ENCODE peak calls at places on chromosomes 4 and X, in eight cellular contexts. A, F, Q, E, Z, I, C and K are unnamed samples. For H3K4me1 and H3K9me3, the result is how much of the 10 kb centered on the place peaks cover.

GRCh38 chrX:125202486-125203378 is 116.9 kb upstream of the TEX13C start:
- DNase-seq in A (no peak), F (no peak), Q (no peak), E (no peak), Z (no peak), I (no peak), C (no peak), K (no peak)

GRCh38 chr4:99633772-99634171 is 23.9 kb downstream of the C4orf54 start:
- DNase-seq in A (no peak), F (no peak), Q (no peak), E (no peak), Z (no peak), I (no peak), C (no peak), K (no peak)

GRCh38 chr4:7156273-7157139 is 35.8 kb upstream of the SORCS2 start:
- DNase-seq in A (no peak), F (no peak), Q (peak), E (peak), Z (no peak), I (no peak), C (no peak), K (no peak)

GRCh38 chrX:126456136-126456535 is 96.5 kb downstream of the DCAF12L1 start:
- DNase-seq in A (no peak), F (no peak), Q (no peak), E (no peak), Z (no peak), I (no peak), C (no peak), K (no peak)

GRCh38 chr4:75432683-75433082 is 81.5 kb downstream of the RCHY1 start:
- DNase-seq in A (peak), F (no peak), Q (no peak), E (no peak), Z (no peak), I (no peak), C (no peak), K (peak)

GRCh38 chr4:12897954-12898353 is 586.2 kb downstream of the RAB28 start:
- DNase-seq in A (no peak), F (no peak), Q (no peak), E (no peak), Z (no peak), I (no peak), C (no peak), K (no peak)

GRCh38 chrX:134460861-134461218 is 875 bp downstream of the HPRT1 start:
- DNase-seq in A (peak), F (no peak), Q (no peak), E (no peak), Z (no peak), I (no peak), C (no peak), K (no peak)

GRCh38 chr4:48813984-48814383 is 16.9 kb upstream of the OCIAD1 start:
- DNase-seq in A (no peak), F (no peak), Q (no peak), E (no peak), Z (no peak), I (no peak), C (no peak), K (no peak)

GRCh38 chr4:185470503-185471195 is 884 bp downstream of the CCDC110 start:
- DNase-seq in A (peak), F (peak), Q (peak), E (peak), Z (peak), I (peak), C (peak), K (no peak)
- H3K4me3 ChIP-seq in A (peak), F (peak), Q (peak), E (peak), Z (peak), I (peak), C (peak), K (peak)

GRCh38 chr4:123421942-123422781 is 25.6 kb downstream of the SPRY1 start:
- DNase-seq in A (no peak), F (no peak), Q (no peak), E (no peak), Z (no peak), I (no peak), C (no peak), K (no peak)

GRCh38 chr4:123417813-123418212 is 21.2 kb downstream of the SPRY1 start:
- DNase-seq in A (no peak), F (no peak), Q (no peak), E (no peak), Z (no peak), I (no peak), C (no peak), K (no peak)

GRCh38 chr4:123421227-123421941 is 24.8 kb downstream of the SPRY1 start:
- DNase-seq in A (no peak), F (no peak), Q (no peak), E (no peak), Z (no peak), I (no peak), C (no peak), K (no peak)

GRCh38 chr4:123418486-123418931 is 21.9 kb downstream of the SPRY1 start:
- DNase-seq in A (peak), F (no peak), Q (no peak), E (no peak), Z (no peak), I (no peak), C (no peak), K (peak)

GRCh38 chr4:123419885-123420743 is 23.5 kb downstream of the SPRY1 start:
- DNase-seq in A (no peak), F (no peak), Q (no peak), E (no peak), Z (no peak), I (no peak), C (no peak), K (no peak)
- H3K4me1 ChIP-seq in A (under half), F (under half), Q (under half), E (under half), Z (under half), I (under half), C (under half), K (under half)

GRCh38 chr4:129903861-129904260 is 807.9 kb downstream of the C4orf33 start:
- DNase-seq in A (no peak), F (no peak), Q (peak), E (no peak), Z (no peak), I (no peak), C (no peak), K (no peak)

GRCh38 chr4:129905256-129905655 is 809.3 kb downstream of the C4orf33 start:
- DNase-seq in A (no peak), F (no peak), Q (no peak), E (no peak), Z (no peak), I (no peak), C (no peak), K (no peak)

GRCh38 chr4:129900430-129900953 is 804.5 kb downstream of the C4orf33 start:
- DNase-seq in A (no peak), F (no peak), Q (no peak), E (no peak), Z (no peak), I (no peak), C (no peak), K (no peak)

GRCh38 chr4:129901205-129901604 is 805.3 kb downstream of the C4orf33 start:
- DNase-seq in A (no peak), F (no peak), Q (no peak), E (no peak), Z (no peak), I (no peak), C (no peak), K (no peak)

DNA sequence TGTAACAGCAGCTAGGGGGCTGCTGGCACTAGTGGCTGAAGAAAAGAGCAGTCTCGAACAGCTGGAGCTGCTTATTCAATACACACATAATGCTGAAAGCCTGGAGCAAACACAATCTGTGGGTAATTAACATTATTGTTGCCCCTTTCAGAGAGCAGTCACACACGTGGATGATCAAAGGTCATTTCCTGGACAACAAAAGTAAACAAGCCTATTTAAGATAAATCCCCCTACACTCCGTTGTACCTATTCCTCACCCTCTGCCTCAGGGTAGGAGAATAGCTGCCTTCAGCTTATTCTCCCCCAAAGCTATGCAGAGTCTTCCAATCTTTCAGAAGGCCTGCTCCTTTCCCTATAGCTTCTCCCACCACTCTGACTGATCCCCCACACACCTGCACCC is 803.9 kb downstream of the C4orf33 start:
- DNase-seq in A (no peak), F (no peak), Q (no peak), E (no peak), Z (no peak), I (no peak), C (no peak), K (no peak)
- H3K9me3 ChIP-seq in A (under half), F (under half), Q (under half), E (under half), Z (under half), I (under half), C (under half), K (under half)

GRCh38 chr4:152045781-152046571 is 285.2 kb upstream of the GATB start:
- DNase-seq in A (peak), F (peak), Q (peak), E (peak), Z (no peak), I (no peak), C (no peak), K (peak)
- H3K4me3 ChIP-seq in A (no peak), F (no peak), Q (no peak), E (peak), Z (no peak), I (no peak), C (peak), K (peak)

GRCh38 chrX:20442597-20442996 is 175.9 kb upstream of the RPS6KA3 start:
- DNase-seq in A (peak), F (peak), Q (peak), E (peak), Z (peak), I (peak), C (peak), K (peak)

GRCh38 chrX:20445109-20445508 is 178.4 kb upstream of the RPS6KA3 start:
- DNase-seq in A (no peak), F (no peak), Q (no peak), E (no peak), Z (no peak), I (no peak), C (no peak), K (no peak)

GRCh38 chrX:20437678-20438077 is 171.0 kb upstream of the RPS6KA3 start:
- DNase-seq in A (no peak), F (no peak), Q (no peak), E (no peak), Z (no peak), I (peak), C (no peak), K (no peak)

GRCh38 chrX:20438871-20439526 is 172.3 kb upstream of the RPS6KA3 start:
- DNase-seq in A (no peak), F (no peak), Q (no peak), E (no peak), Z (no peak), I (no peak), C (no peak), K (no peak)

GRCh38 chrX:20441123-20441522 is 174.4 kb upstream of the RPS6KA3 start:
- DNase-seq in A (no peak), F (no peak), Q (no peak), E (no peak), Z (no peak), I (no peak), C (no peak), K (no peak)
- H3K4me1 ChIP-seq in A (under half), F (under half), Q (under half), E (under half), Z (half or more), I (half or more), C (under half), K (under half)

GRCh38 chr4:385934-386707 is 48.5 kb downstream of the ZNF141 start:
- DNase-seq in A (no peak), F (no peak), Q (peak), E (no peak), Z (no peak), I (no peak), C (no peak), K (peak)

GRCh38 chr4:386708-387105 is 49.1 kb downstream of the ZNF141 start:
- DNase-seq in A (no peak), F (no peak), Q (no peak), E (no peak), Z (no peak), I (no peak), C (no peak), K (no peak)

DNA sequence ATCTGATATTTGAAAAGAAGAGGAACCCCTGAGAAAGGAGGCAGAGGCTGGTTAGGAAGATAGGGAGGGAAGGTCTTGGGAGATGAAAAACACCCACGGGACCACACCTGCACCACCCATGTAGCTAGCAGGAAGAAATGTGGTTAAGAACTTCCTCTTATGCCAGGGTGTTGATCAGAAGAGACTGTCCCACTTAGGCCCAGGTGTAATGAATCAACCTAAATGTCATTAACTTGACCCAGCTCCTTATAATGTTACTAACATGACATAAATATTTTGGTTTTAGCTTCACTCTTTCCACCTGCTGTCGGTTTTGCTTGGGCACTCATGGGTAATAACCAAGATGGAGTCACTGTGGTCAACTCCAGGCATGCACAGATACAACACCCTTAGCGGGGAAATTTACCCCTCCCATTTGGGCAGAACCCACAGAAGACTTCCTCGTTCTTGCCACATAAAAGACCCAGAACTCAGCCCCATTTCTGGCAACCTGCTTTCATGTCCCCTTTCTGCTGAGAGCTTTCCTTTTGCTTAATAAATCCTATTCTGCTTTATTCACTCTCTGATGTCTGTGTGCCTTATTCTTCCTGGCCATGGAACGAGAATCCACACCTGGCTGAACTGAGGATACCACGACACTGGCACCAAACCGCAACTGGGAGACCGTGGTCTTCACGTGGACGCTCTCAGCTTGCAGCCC is 46.8 kb downstream of the ZNF141 start:
- DNase-seq in A (no peak), F (no peak), Q (no peak), E (no peak), Z (no peak), I (no peak), C (no peak), K (no peak)
- H3K9me3 ChIP-seq in A (under half), F (half or more), Q (under half), E (half or more), Z (half or more), I (under half), C (half or more), K (under half)

DNA sequence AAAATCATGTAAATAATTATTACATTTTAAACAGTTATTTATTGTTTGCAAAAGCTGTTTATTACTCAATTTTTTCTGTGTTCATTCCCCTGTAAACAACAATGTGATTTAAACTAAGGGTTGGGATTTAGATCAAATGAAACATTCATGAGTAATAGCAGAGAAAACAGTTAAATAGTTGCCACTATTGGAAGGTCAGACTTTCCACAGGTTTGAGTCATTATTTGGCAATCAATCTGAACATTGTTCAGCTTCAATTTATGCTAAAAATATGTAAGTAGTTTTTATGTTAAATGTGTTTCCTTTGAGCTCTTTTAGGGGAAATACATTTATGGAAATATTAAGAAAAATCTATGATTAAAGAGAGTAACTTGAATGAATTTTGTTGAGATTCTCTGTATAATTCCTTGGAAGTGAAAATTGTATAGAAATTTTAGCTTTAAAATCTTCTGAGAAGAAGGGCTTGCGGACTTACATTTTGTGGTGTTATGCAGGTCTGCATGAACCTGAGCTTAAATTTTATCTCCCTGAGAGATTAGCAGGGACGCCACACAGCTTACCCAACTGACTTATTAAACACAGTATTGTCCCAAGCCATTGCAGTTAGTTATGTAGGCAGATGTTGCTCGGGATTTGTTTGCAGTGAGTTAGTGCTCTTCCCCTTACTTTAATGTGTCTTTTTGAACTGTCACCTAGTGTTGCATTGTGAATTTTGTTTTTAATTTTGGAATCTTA is 145.0 kb downstream of the STIM2 start:
- DNase-seq in A (no peak), F (no peak), Q (no peak), E (no peak), Z (no peak), I (no peak), C (no peak), K (no peak)
- H3K4me3 ChIP-seq in A (no peak), F (no peak), Q (no peak), E (no peak), Z (no peak), I (no peak), C (no peak), K (no peak)